ENCODE peak calls at places on chromosomes 3 and 15, in six cellular contexts. N is neural progenitor cell, I is lower leg skin, T is AG04450, S is fibroblast of the aortic adventitia, P is left ventricle myocardium inferior. B is an unnamed sample.
A peak's percentile ranks its signal among the peaks of the same experiment; 100 is the strongest.

GRCh38 chr3:57661404-57661803 is 31.5 kb downstream of the DENND6A start:
- DNase-seq in N (no peak), I (no peak), T (no peak), S (no peak), P (no peak), B (no peak)

GRCh38 chr3:162370136-162370535 is 873.5 kb downstream of the OTOL1 start:
- DNase-seq in N (peak; percentile 4), I (no peak), T (no peak), S (no peak), P (no peak), B (no peak)

GRCh38 chr15:43420876-43421275 is 50.0 kb downstream of the TUBGCP4 start:
- DNase-seq in N (no peak), I (no peak), T (no peak), S (no peak), P (no peak), B (no peak)

GRCh38 chr15:100721758-100722550 is 119.6 kb downstream of the ASB7 start:
- DNase-seq in N (no peak), I (peak; percentile 91), T (peak; percentile 97), S (peak; percentile 100), P (peak; percentile 62), B (no peak)

GRCh38 chr3:15409774-15410173 is 17.6 kb downstream of the METTL6 start:
- DNase-seq in N (no peak), I (no peak), T (no peak), S (no peak), P (no peak), B (no peak)

GRCh38 chr3:15728766-15729165 is 69.0 kb downstream of the ANKRD28 start:
- DNase-seq in N (no peak), I (no peak), T (no peak), S (peak; percentile 9), P (no peak), B (no peak)

GRCh38 chr15:62606376-62607164 is 436.0 kb upstream of the TPM1 start:
- DNase-seq in N (no peak), I (no peak), T (peak; percentile 98), S (peak; percentile 99), P (no peak), B (no peak)

GRCh38 chr3:123346041-123346440 is 102.8 kb downstream of the ADCY5 start:
- DNase-seq in N (no peak), I (no peak), T (no peak), S (no peak), P (no peak), B (no peak)

GRCh38 chr15:33580526-33580925 is 269.8 kb downstream of the RYR3 start:
- DNase-seq in N (no peak), I (no peak), T (no peak), S (no peak), P (no peak), B (no peak)

GRCh38 chr3:147773236-147773635 is 364.1 kb downstream of the ZIC1 start:
- DNase-seq in N (no peak), I (no peak), T (no peak), S (no peak), P (no peak), B (no peak)

GRCh38 chr3:52493232-52494017 is 1.7 kb upstream of the STAB1 start:
- DNase-seq in N (no peak), I (no peak), T (no peak), S (no peak), P (no peak), B (no peak)

GRCh38 chr3:36891651-36892268 is 53.1 kb downstream of the TRANK1 start:
- DNase-seq in N (no peak), I (no peak), T (no peak), S (no peak), P (peak; percentile 59), B (no peak)

GRCh38 chr3:77081240-77081661 is 41.4 kb downstream of the ROBO2 start:
- DNase-seq in N (no peak), I (no peak), T (peak; percentile 36), S (no peak), P (peak; percentile 26), B (no peak)

GRCh38 chr3:129120254-129121004 is 1.2 kb downstream of the RAB43 start:
- DNase-seq in N (peak; percentile 80), I (peak; percentile 98), T (peak; percentile 55), S (peak; percentile 84), P (peak; percentile 84), B (peak; percentile 92)

GRCh38 chr3:43537206-43537605 is 84.6 kb downstream of the ANO10 start:
- DNase-seq in N (no peak), I (no peak), T (no peak), S (no peak), P (no peak), B (no peak)

GRCh38 chr15:80640546-80641121 is 54.5 kb upstream of the ABHD17C start:
- DNase-seq in N (no peak), I (no peak), T (no peak), S (no peak), P (no peak), B (no peak)

GRCh38 chr3:172519740-172520139 is 3.5 kb downstream of the TNFSF10 start:
- DNase-seq in N (no peak), I (no peak), T (no peak), S (no peak), P (no peak), B (no peak)

GRCh38 chr15:50390549-50391264 is 33.5 kb upstream of the USP8 start:
- DNase-seq in N (no peak), I (no peak), T (no peak), S (no peak), P (no peak), B (peak; percentile 33)

GRCh38 chr3:57729339-57730039 is 26.6 kb upstream of the SLMAP start:
- DNase-seq in N (no peak), I (no peak), T (peak; percentile 7), S (peak; percentile 67), P (no peak), B (no peak)

GRCh38 chr15:67049351-67050044 is 15.9 kb upstream of the SMAD3 start:
- DNase-seq in N (no peak), I (no peak), T (no peak), S (peak; percentile 80), P (no peak), B (no peak)

GRCh38 chr3:127855246-127855645 is 32.9 kb upstream of the MGLL start:
- DNase-seq in N (no peak), I (no peak), T (no peak), S (no peak), P (no peak), B (no peak)

GRCh38 chr3:127856801-127857200 is 34.5 kb upstream of the MGLL start:
- DNase-seq in N (no peak), I (no peak), T (no peak), S (no peak), P (no peak), B (no peak)

GRCh38 chr3:127857270-127857801 is 35.0 kb upstream of the MGLL start:
- DNase-seq in N (no peak), I (no peak), T (no peak), S (peak; percentile 28), P (no peak), B (no peak)

GRCh38 chr3:127851899-127852298 is 29.6 kb upstream of the MGLL start:
- DNase-seq in N (peak; percentile 37), I (no peak), T (no peak), S (no peak), P (no peak), B (no peak)

GRCh38 chr3:127853681-127854080 is 31.4 kb upstream of the MGLL start:
- DNase-seq in N (peak; percentile 40), I (no peak), T (no peak), S (no peak), P (no peak), B (no peak)
- TF ChIP-seq CTCF in N (no peak), I (no peak), T (no peak), S (no peak), P (peak; percentile 17), B (peak; percentile 62)

GRCh38 chr3:118272976-118273375 is 761.7 kb downstream of the IGSF11 start:
- DNase-seq in N (no peak), I (no peak), T (no peak), S (no peak), P (no peak), B (no peak)

GRCh38 chr3:118262800-118263402 is 771.7 kb downstream of the IGSF11 start:
- DNase-seq in N (no peak), I (no peak), T (no peak), S (no peak), P (no peak), B (no peak)

GRCh38 chr3:118269537-118270125 is 765.0 kb downstream of the IGSF11 start:
- DNase-seq in N (no peak), I (no peak), T (no peak), S (no peak), P (no peak), B (no peak)

DNA sequence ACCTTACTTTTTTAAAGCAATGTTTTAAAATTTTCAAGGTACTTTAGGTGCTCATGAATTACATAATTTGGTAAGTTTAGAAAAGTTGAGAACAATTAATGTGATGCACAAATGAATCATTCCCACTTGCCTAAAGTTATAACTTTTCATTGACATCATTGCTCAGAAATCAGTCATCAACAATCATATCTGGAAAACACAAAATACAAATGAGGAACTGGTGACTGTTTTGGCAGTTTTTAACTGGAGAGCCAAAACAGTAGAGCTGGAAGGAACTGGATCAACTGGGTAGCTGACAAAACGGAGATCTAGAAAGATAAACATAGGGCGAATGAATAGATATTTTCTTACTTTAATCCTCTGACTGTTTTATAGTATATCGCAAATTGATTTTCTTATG is 767.1 kb downstream of the IGSF11 start:
- DNase-seq in N (no peak), I (no peak), T (no peak), S (no peak), P (no peak), B (no peak)
- H3K4me3 ChIP-seq in N (no peak overlapping the region), I (no peak overlapping the region), T (no peak overlapping the region), S (no peak overlapping the region), P (no peak overlapping the region), B (no peak overlapping the region)

GRCh38 chr15:49366496-49366895 is 56.5 kb upstream of the FGF7 start:
- DNase-seq in N (no peak), I (no peak), T (no peak), S (no peak), P (no peak), B (no peak)

GRCh38 chr15:49372366-49372765 is 50.7 kb upstream of the FGF7 start:
- DNase-seq in N (peak; percentile 16), I (no peak), T (no peak), S (no peak), P (no peak), B (no peak)

DNA sequence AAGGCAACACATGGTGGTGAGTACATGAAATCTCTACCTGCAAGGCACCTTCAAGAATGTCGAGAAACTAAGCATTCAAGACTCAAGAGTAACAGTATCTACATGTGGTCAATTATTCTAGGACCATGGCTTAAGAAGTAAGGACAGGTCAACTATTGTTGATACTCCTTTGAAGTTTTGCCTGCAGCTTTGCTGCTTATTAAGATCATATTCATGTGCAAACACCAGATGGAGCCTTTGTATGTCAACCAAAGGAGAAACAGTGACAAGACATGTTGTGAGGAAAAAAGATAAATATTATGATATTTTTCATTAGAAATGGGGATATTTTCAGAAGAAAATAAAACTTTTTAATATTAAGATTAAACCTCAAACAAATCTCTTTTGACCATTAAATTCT is 52.3 kb upstream of the FGF7 start:
- DNase-seq in N (no peak), I (no peak), T (no peak), S (peak; percentile 47), P (no peak), B (no peak)
- TF ChIP-seq CTCF in N (no peak), I (no peak), T (peak; percentile 34), S (peak; percentile 36), P (peak; percentile 44), B (no peak)

DNA sequence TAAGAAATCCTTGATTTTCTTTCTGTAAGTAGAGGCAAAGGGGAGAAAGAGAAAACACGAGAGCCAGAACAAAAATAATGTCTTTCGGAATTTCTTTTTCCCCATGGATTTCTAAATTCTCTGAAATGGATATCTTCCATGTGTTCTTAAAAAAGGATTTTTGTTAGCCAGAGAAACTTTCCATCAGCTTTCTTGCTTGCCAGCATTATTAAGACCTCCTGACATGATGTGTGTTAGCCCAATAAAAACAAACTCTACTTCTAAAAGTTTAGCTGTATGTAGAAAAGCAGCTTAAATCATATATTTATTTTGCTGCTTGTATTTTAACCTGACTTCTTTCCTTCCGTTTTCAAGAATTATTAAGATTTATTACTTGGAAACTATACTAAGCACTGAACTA is 122.3 kb upstream of the AADACL2 start:
- DNase-seq in N (no peak), I (no peak), T (no peak), S (no peak), P (no peak), B (no peak)
- H3K4me3 ChIP-seq in N (no peak overlapping the region), I (no peak overlapping the region), T (no peak overlapping the region), S (no peak overlapping the region), P (no peak overlapping the region), B (no peak overlapping the region)